ENCODE peak calls at places on chromosome 20, in five cellular contexts. One of them, this sample, is unnamed.

GRCh38 chr20:61478094-61478493 is 226.0 kb downstream of the CDH4 start:
- DNase-seq in IMR-90: no peak
- DNase-seq in H1: no peak
- DNase-seq in A549: no peak
- DNase-seq in K562: no peak
- DNase-seq in this sample: no peak

GRCh38 chr20:55052464-55052863 is 577.1 kb downstream of the DOK5 start:
- DNase-seq in IMR-90: no peak
- DNase-seq in H1: no peak
- DNase-seq in A549: no peak
- DNase-seq in K562: no peak
- DNase-seq in this sample: no peak

GRCh38 chr20:51305316-51306052 is 237.0 kb downstream of the NFATC2 start:
- DNase-seq in IMR-90: no peak
- DNase-seq in H1: no peak
- DNase-seq in A549: no peak
- DNase-seq in K562: no peak
- DNase-seq in this sample: no peak

GRCh38 chr20:3777726-3778629 is 3.3 kb downstream of the SPEF1 start:
- DNase-seq in IMR-90: no peak
- DNase-seq in H1: peak; percentile 90
- DNase-seq in A549: peak; percentile 95
- DNase-seq in K562: no peak
- DNase-seq in this sample: no peak

GRCh38 chr20:11395581-11395980 is 522.1 kb upstream of the BTBD3 start:
- DNase-seq in IMR-90: peak; percentile 69
- DNase-seq in H1: no peak
- DNase-seq in A549: no peak
- DNase-seq in K562: no peak
- DNase-seq in this sample: no peak

GRCh38 chr20:4449977-4450715 is 271.6 kb upstream of the PRND start:
- DNase-seq in IMR-90: peak; percentile 71
- DNase-seq in H1: no peak
- DNase-seq in A549: peak; percentile 21
- DNase-seq in K562: no peak
- DNase-seq in this sample: peak; percentile 46

GRCh38 chr20:62363920-62364851 is 2.9 kb downstream of the LAMA5 start:
- DNase-seq in IMR-90: no peak
- DNase-seq in H1: peak; percentile 59
- DNase-seq in A549: no peak
- DNase-seq in K562: peak; percentile 50
- DNase-seq in this sample: no peak

GRCh38 chr20:60407011-60407771 is 449.0 kb downstream of the CDH26 start:
- DNase-seq in IMR-90: no peak
- DNase-seq in H1: no peak
- DNase-seq in A549: no peak
- DNase-seq in K562: no peak
- DNase-seq in this sample: no peak

GRCh38 chr20:49712918-49713778 is 530 bp downstream of the B4GALT5 start:
- DNase-seq in IMR-90: peak; percentile 17
- DNase-seq in H1: peak; percentile 80
- DNase-seq in A549: peak; percentile 27
- DNase-seq in K562: peak; percentile 39
- DNase-seq in this sample: no peak

GRCh38 chr20:26218301-26218700 is 521.6 kb upstream of the ZNF337 start:
- DNase-seq in IMR-90: peak; percentile 5
- DNase-seq in H1: no peak
- DNase-seq in A549: no peak
- DNase-seq in K562: no peak
- DNase-seq in this sample: no peak

GRCh38 chr20:17683218-17684076 is 1.4 kb upstream of the RRBP1 start:
- DNase-seq in IMR-90: no peak
- DNase-seq in H1: no peak
- DNase-seq in A549: no peak
- DNase-seq in K562: no peak
- DNase-seq in this sample: peak; percentile 65

GRCh38 chr20:48760403-48760889 is 67.4 kb downstream of the PREX1 start:
- DNase-seq in IMR-90: peak; percentile 24
- DNase-seq in H1: no peak
- DNase-seq in A549: no peak
- DNase-seq in K562: no peak
- DNase-seq in this sample: no peak

GRCh38 chr20:51930775-51931174 is 128.5 kb upstream of the SALL4 start:
- DNase-seq in IMR-90: peak; percentile 68
- DNase-seq in H1: no peak
- DNase-seq in A549: no peak
- DNase-seq in K562: no peak
- DNase-seq in this sample: no peak

GRCh38 chr20:39849664-39850063 is 839.4 kb downstream of the MAFB start:
- DNase-seq in IMR-90: peak; percentile 94
- DNase-seq in H1: no peak
- DNase-seq in A549: no peak
- DNase-seq in K562: no peak
- DNase-seq in this sample: no peak

GRCh38 chr20:54217762-54218161 is 9.9 kb downstream of the PFDN4 start:
- DNase-seq in IMR-90: no peak
- DNase-seq in H1: no peak
- DNase-seq in A549: no peak
- DNase-seq in K562: no peak
- DNase-seq in this sample: no peak

GRCh38 chr20:56875052-56875663 is 246.1 kb downstream of the TFAP2C start:
- DNase-seq in IMR-90: peak; percentile 42
- DNase-seq in H1: no peak
- DNase-seq in A549: peak; percentile 65
- DNase-seq in K562: no peak
- DNase-seq in this sample: no peak

GRCh38 chr20:53495357-53495756 is 98.3 kb downstream of the ZNF217 start:
- DNase-seq in IMR-90: peak; percentile 4
- DNase-seq in H1: peak; percentile 16
- DNase-seq in A549: no peak
- DNase-seq in K562: no peak
- DNase-seq in this sample: no peak

GRCh38 chr20:56043227-56043626 is 37.9 kb upstream of the CBLN4 start:
- DNase-seq in IMR-90: no peak
- DNase-seq in H1: no peak
- DNase-seq in A549: no peak
- DNase-seq in K562: no peak
- DNase-seq in this sample: no peak

GRCh38 chr20:40710608-40711007 is 21.6 kb upstream of the MAFB start:
- DNase-seq in IMR-90: no peak
- DNase-seq in H1: peak; percentile 32
- DNase-seq in A549: no peak
- DNase-seq in K562: no peak
- DNase-seq in this sample: no peak

GRCh38 chr20:10985536-10985935 is 311.7 kb upstream of the JAG1 start:
- DNase-seq in IMR-90: peak; percentile 76
- DNase-seq in H1: no peak
- DNase-seq in A549: no peak
- DNase-seq in K562: no peak
- DNase-seq in this sample: no peak

GRCh38 chr20:54048489-54048888 is 21.9 kb downstream of the BCAS1 start:
- DNase-seq in IMR-90: no peak
- DNase-seq in H1: no peak
- DNase-seq in A549: no peak
- DNase-seq in K562: no peak
- DNase-seq in this sample: no peak

GRCh38 chr20:59625214-59625922 is 21.0 kb downstream of the PHACTR3 start:
- DNase-seq in IMR-90: no peak
- DNase-seq in H1: no peak
- DNase-seq in A549: no peak
- DNase-seq in K562: no peak
- DNase-seq in this sample: no peak

GRCh38 chr20:63978319-63979220 is 872 bp downstream of the SAMD10 start:
- DNase-seq in IMR-90: peak; percentile 43
- DNase-seq in H1: peak; percentile 89
- DNase-seq in A549: no peak
- DNase-seq in K562: peak; percentile 76
- DNase-seq in this sample: peak; percentile 79
- TF ChIP-seq MAFK in IMR-90: no peak
- TF ChIP-seq MAFK in H1: no peak
- TF ChIP-seq MAFK in A549: no peak
- TF ChIP-seq MAFK in K562: no peak
- TF ChIP-seq MAFK in this sample: no peak

GRCh38 chr20:46172961-46173536 is 54.9 kb downstream of the CD40 start:
- DNase-seq in IMR-90: no peak
- DNase-seq in H1: no peak
- DNase-seq in A549: no peak
- DNase-seq in K562: no peak
- DNase-seq in this sample: no peak
- TF ChIP-seq MAFK in IMR-90: no peak
- TF ChIP-seq MAFK in H1: no peak
- TF ChIP-seq MAFK in A549: no peak
- TF ChIP-seq MAFK in K562: no peak
- TF ChIP-seq MAFK in this sample: peak; percentile 4

GRCh38 chr20:699342-699741 is 23.7 kb upstream of the SCRT2 start:
- DNase-seq in IMR-90: no peak
- DNase-seq in H1: no peak
- DNase-seq in A549: no peak
- DNase-seq in K562: no peak
- DNase-seq in this sample: no peak

GRCh38 chr20:703010-703409 is 27.4 kb upstream of the SCRT2 start:
- DNase-seq in IMR-90: no peak
- DNase-seq in H1: no peak
- DNase-seq in A549: no peak
- DNase-seq in K562: peak; percentile 26
- DNase-seq in this sample: no peak

GRCh38 chr20:697826-698225 is 22.2 kb upstream of the SCRT2 start:
- DNase-seq in IMR-90: no peak
- DNase-seq in H1: no peak
- DNase-seq in A549: no peak
- DNase-seq in K562: no peak
- DNase-seq in this sample: no peak

GRCh38 chr20:701401-702129 is 26.0 kb upstream of the SCRT2 start:
- DNase-seq in IMR-90: no peak
- DNase-seq in H1: no peak
- DNase-seq in A549: no peak
- DNase-seq in K562: no peak
- DNase-seq in this sample: no peak

GRCh38 chr20:699811-700338 is 24.3 kb upstream of the SCRT2 start:
- DNase-seq in IMR-90: no peak
- DNase-seq in H1: no peak
- DNase-seq in A549: no peak
- DNase-seq in K562: peak; percentile 35
- DNase-seq in this sample: no peak
- TF ChIP-seq MAFK in IMR-90: no peak
- TF ChIP-seq MAFK in H1: no peak
- TF ChIP-seq MAFK in A549: no peak
- TF ChIP-seq MAFK in K562: no peak
- TF ChIP-seq MAFK in this sample: no peak

DNA sequence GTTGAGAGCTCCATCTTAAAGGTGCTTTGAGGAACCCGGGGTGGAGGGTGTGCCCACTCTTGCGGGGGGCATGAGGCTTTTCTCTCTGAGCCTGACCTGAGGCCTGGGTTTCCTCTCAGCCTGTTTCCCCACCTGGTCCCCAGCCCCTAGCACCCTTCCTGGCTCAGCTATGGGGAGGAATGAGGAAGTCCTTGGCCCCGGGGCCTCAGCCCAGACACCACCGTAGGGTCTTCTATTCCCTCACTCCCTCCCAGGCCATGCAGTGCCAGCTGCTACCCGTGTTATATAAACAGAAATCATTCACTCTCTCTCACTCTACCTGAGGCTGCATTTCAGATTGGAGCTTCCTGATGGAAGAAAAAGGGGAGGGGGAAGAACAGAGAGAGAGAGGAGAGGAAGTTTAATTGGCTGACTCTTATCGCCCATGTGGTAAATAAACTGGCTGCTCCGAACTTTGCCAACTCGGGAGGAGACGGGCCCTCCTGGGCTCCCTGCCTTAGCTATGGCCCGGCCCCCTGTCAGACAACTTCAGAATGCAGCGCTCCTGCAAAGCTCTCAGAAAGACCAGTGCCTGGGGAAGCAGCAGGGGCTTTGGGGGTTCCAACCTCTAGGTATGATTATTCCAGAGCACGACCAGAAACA is 2.8 kb downstream of the CDH22 start:
- DNase-seq in IMR-90: no peak
- DNase-seq in H1: no peak
- DNase-seq in A549: no peak
- DNase-seq in K562: no peak
- DNase-seq in this sample: no peak
- TF ChIP-seq MAFK in IMR-90: no peak
- TF ChIP-seq MAFK in H1: no peak
- TF ChIP-seq MAFK in A549: no peak
- TF ChIP-seq MAFK in K562: no peak
- TF ChIP-seq MAFK in this sample: no peak

GRCh38 chr20:44691424-44692423 is 23.4 kb upstream of the CCN5 start:
- DNase-seq in IMR-90: no peak
- DNase-seq in H1: no peak
- DNase-seq in A549: no peak
- DNase-seq in K562: no peak
- DNase-seq in this sample: no peak

GRCh38 chr20:44693625-44694024 is 21.5 kb upstream of the CCN5 start:
- DNase-seq in IMR-90: no peak
- DNase-seq in H1: no peak
- DNase-seq in A549: no peak
- DNase-seq in K562: no peak
- DNase-seq in this sample: no peak

GRCh38 chr20:44692932-44693476 is 22.2 kb upstream of the CCN5 start:
- DNase-seq in IMR-90: peak; percentile 93
- DNase-seq in H1: no peak
- DNase-seq in A549: peak; percentile 92
- DNase-seq in K562: no peak
- DNase-seq in this sample: peak; percentile 97

GRCh38 chr20:44689809-44690208 is 25.4 kb upstream of the CCN5 start:
- DNase-seq in IMR-90: no peak
- DNase-seq in H1: no peak
- DNase-seq in A549: no peak
- DNase-seq in K562: no peak
- DNase-seq in this sample: no peak

GRCh38 chr20:44690781-44691423 is 24.3 kb upstream of the CCN5 start:
- DNase-seq in IMR-90: no peak
- DNase-seq in H1: no peak
- DNase-seq in A549: no peak
- DNase-seq in K562: no peak
- DNase-seq in this sample: no peak
- TF ChIP-seq MAFK in IMR-90: no peak
- TF ChIP-seq MAFK in H1: no peak
- TF ChIP-seq MAFK in A549: no peak
- TF ChIP-seq MAFK in K562: no peak
- TF ChIP-seq MAFK in this sample: no peak

DNA sequence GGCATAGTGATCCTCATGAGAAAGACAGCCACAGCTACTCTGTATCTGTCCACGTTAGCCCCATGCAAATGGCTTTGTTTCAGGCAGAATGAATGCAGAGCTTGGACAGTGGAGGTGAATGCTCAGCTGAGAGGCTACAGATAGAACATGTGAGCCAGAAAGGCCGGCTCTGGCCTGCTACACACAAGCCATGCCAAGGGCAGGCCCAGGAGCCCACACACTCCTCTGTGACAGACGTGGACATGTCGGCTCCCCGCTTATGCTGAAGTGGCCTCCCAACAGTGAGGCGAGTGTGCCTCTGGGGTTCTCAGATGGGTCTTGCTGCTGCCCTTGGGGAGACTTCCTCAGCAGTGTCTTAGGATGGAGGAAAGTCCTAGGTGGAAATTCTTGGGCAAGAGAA is 159.6 kb downstream of the SYNDIG1 start:
- DNase-seq in IMR-90: no peak
- DNase-seq in H1: peak; percentile 14
- DNase-seq in A549: no peak
- DNase-seq in K562: no peak
- DNase-seq in this sample: no peak
- TF ChIP-seq MAFK in IMR-90: no peak
- TF ChIP-seq MAFK in H1: no peak
- TF ChIP-seq MAFK in A549: no peak
- TF ChIP-seq MAFK in K562: no peak
- TF ChIP-seq MAFK in this sample: no peak